ENCODE peak calls at places on chromosomes 1 and 21, in six cellular contexts. One of them, this sample, is unnamed.

GRCh38 chr1:29884740-29885139 is 648.4 kb downstream of the PTPRU start:
- DNase-seq in ovary: no peak
- DNase-seq in CD8-positive, alpha-beta T cell: no peak
- DNase-seq in CD4-positive, alpha-beta memory T cell: no peak
- DNase-seq in uterus: no peak
- DNase-seq in neuronal stem cell: no peak
- DNase-seq in this sample: no peak

GRCh38 chr1:53331446-53332187 is 3.7 kb upstream of the LRP8 start:
- DNase-seq in ovary: peak; percentile 5
- DNase-seq in CD8-positive, alpha-beta T cell: no peak
- DNase-seq in CD4-positive, alpha-beta memory T cell: no peak
- DNase-seq in uterus: no peak
- DNase-seq in neuronal stem cell: no peak
- DNase-seq in this sample: no peak

GRCh38 chr21:39961251-39961650 is 94.0 kb downstream of the PCP4 start:
- DNase-seq in ovary: no peak
- DNase-seq in CD8-positive, alpha-beta T cell: no peak
- DNase-seq in CD4-positive, alpha-beta memory T cell: no peak
- DNase-seq in uterus: no peak
- DNase-seq in neuronal stem cell: no peak
- DNase-seq in this sample: no peak

GRCh38 chr1:111758373-111758772 is 2.7 kb downstream of the DDX20 start:
- DNase-seq in ovary: no peak
- DNase-seq in CD8-positive, alpha-beta T cell: no peak
- DNase-seq in CD4-positive, alpha-beta memory T cell: no peak
- DNase-seq in uterus: no peak
- DNase-seq in neuronal stem cell: no peak
- DNase-seq in this sample: no peak

GRCh38 chr1:42767510-42767924 is 468 bp downstream of the C1orf50 start:
- DNase-seq in ovary: no peak
- DNase-seq in CD8-positive, alpha-beta T cell: no peak
- DNase-seq in CD4-positive, alpha-beta memory T cell: no peak
- DNase-seq in uterus: no peak
- DNase-seq in neuronal stem cell: no peak
- DNase-seq in this sample: no peak

GRCh38 chr1:4086085-4086850 is 186.2 kb upstream of the C1orf174 start:
- DNase-seq in ovary: no peak
- DNase-seq in CD8-positive, alpha-beta T cell: no peak
- DNase-seq in CD4-positive, alpha-beta memory T cell: no peak
- DNase-seq in uterus: no peak
- DNase-seq in neuronal stem cell: no peak
- DNase-seq in this sample: no peak

GRCh38 chr1:206470692-206471414 is 577 bp downstream of the IKBKE start:
- DNase-seq in ovary: no peak
- DNase-seq in CD8-positive, alpha-beta T cell: peak; percentile 48
- DNase-seq in CD4-positive, alpha-beta memory T cell: peak; percentile 32
- DNase-seq in uterus: no peak
- DNase-seq in neuronal stem cell: no peak
- DNase-seq in this sample: peak; percentile 41

GRCh38 chr21:43269981-43270670 is 101.3 kb downstream of the CRYAA start:
- DNase-seq in ovary: no peak
- DNase-seq in CD8-positive, alpha-beta T cell: no peak
- DNase-seq in CD4-positive, alpha-beta memory T cell: no peak
- DNase-seq in uterus: no peak
- DNase-seq in neuronal stem cell: no peak
- DNase-seq in this sample: no peak

GRCh38 chr1:53525595-53525994 is 66.4 kb downstream of the DMRTB1 start:
- DNase-seq in ovary: no peak
- DNase-seq in CD8-positive, alpha-beta T cell: peak; percentile 4
- DNase-seq in CD4-positive, alpha-beta memory T cell: no peak
- DNase-seq in uterus: no peak
- DNase-seq in neuronal stem cell: no peak
- DNase-seq in this sample: no peak

GRCh38 chr1:42723511-42723910 is 16.5 kb downstream of the CLDN19 start:
- DNase-seq in ovary: no peak
- DNase-seq in CD8-positive, alpha-beta T cell: no peak
- DNase-seq in CD4-positive, alpha-beta memory T cell: no peak
- DNase-seq in uterus: no peak
- DNase-seq in neuronal stem cell: no peak
- DNase-seq in this sample: no peak

GRCh38 chr1:94239796-94240195 is 2.4 kb upstream of the ARHGAP29 start:
- DNase-seq in ovary: no peak
- DNase-seq in CD8-positive, alpha-beta T cell: no peak
- DNase-seq in CD4-positive, alpha-beta memory T cell: no peak
- DNase-seq in uterus: no peak
- DNase-seq in neuronal stem cell: no peak
- DNase-seq in this sample: no peak

GRCh38 chr1:103230061-103230460 is 121.7 kb upstream of the COL11A1 start:
- DNase-seq in ovary: no peak
- DNase-seq in CD8-positive, alpha-beta T cell: no peak
- DNase-seq in CD4-positive, alpha-beta memory T cell: no peak
- DNase-seq in uterus: no peak
- DNase-seq in neuronal stem cell: no peak
- DNase-seq in this sample: no peak

GRCh38 chr21:32414579-32415358 is 2.3 kb downstream of the EVA1C start:
- DNase-seq in ovary: peak; percentile 7
- DNase-seq in CD8-positive, alpha-beta T cell: no peak
- DNase-seq in CD4-positive, alpha-beta memory T cell: no peak
- DNase-seq in uterus: no peak
- DNase-seq in neuronal stem cell: no peak
- DNase-seq in this sample: no peak

GRCh38 chr21:41460578-41461527 is 34.8 kb downstream of the MX1 start:
- DNase-seq in ovary: peak; percentile 67
- DNase-seq in CD8-positive, alpha-beta T cell: peak; percentile 56
- DNase-seq in CD4-positive, alpha-beta memory T cell: peak; percentile 42
- DNase-seq in uterus: peak; percentile 65
- DNase-seq in neuronal stem cell: peak; percentile 32
- DNase-seq in this sample: peak; percentile 11

GRCh38 chr1:178371236-178371635 is 125.5 kb downstream of the CLEC20A start:
- DNase-seq in ovary: no peak
- DNase-seq in CD8-positive, alpha-beta T cell: no peak
- DNase-seq in CD4-positive, alpha-beta memory T cell: no peak
- DNase-seq in uterus: no peak
- DNase-seq in neuronal stem cell: peak; percentile 31
- DNase-seq in this sample: no peak

GRCh38 chr1:204102029-204102611 is 29.2 kb downstream of the SOX13 start:
- DNase-seq in ovary: no peak
- DNase-seq in CD8-positive, alpha-beta T cell: no peak
- DNase-seq in CD4-positive, alpha-beta memory T cell: no peak
- DNase-seq in uterus: no peak
- DNase-seq in neuronal stem cell: no peak
- DNase-seq in this sample: no peak

GRCh38 chr1:172717722-172718455 is 59.0 kb downstream of the FASLG start:
- DNase-seq in ovary: no peak
- DNase-seq in CD8-positive, alpha-beta T cell: no peak
- DNase-seq in CD4-positive, alpha-beta memory T cell: no peak
- DNase-seq in uterus: no peak
- DNase-seq in neuronal stem cell: no peak
- DNase-seq in this sample: no peak

GRCh38 chr1:117719004-117719403 is 113.2 kb downstream of the TENT5C start:
- DNase-seq in ovary: no peak
- DNase-seq in CD8-positive, alpha-beta T cell: no peak
- DNase-seq in CD4-positive, alpha-beta memory T cell: peak; percentile 45
- DNase-seq in uterus: no peak
- DNase-seq in neuronal stem cell: no peak
- DNase-seq in this sample: no peak

GRCh38 chr1:234970731-234971476 is 157.7 kb downstream of the TOMM20 start:
- DNase-seq in ovary: peak; percentile 85
- DNase-seq in CD8-positive, alpha-beta T cell: no peak
- DNase-seq in CD4-positive, alpha-beta memory T cell: no peak
- DNase-seq in uterus: peak; percentile 85
- DNase-seq in neuronal stem cell: no peak
- DNase-seq in this sample: no peak

GRCh38 chr1:152050886-152051764 is 14.3 kb upstream of the S100A11 start:
- DNase-seq in ovary: no peak
- DNase-seq in CD8-positive, alpha-beta T cell: no peak
- DNase-seq in CD4-positive, alpha-beta memory T cell: no peak
- DNase-seq in uterus: no peak
- DNase-seq in neuronal stem cell: no peak
- DNase-seq in this sample: no peak

GRCh38 chr1:161427733-161428516 is 60.2 kb upstream of the CFAP126 start:
- DNase-seq in ovary: no peak
- DNase-seq in CD8-positive, alpha-beta T cell: no peak
- DNase-seq in CD4-positive, alpha-beta memory T cell: peak; percentile 20
- DNase-seq in uterus: no peak
- DNase-seq in neuronal stem cell: no peak
- DNase-seq in this sample: no peak

GRCh38 chr21:42248783-42249597 is 30.1 kb downstream of the ABCG1 start:
- DNase-seq in ovary: no peak
- DNase-seq in CD8-positive, alpha-beta T cell: no peak
- DNase-seq in CD4-positive, alpha-beta memory T cell: no peak
- DNase-seq in uterus: no peak
- DNase-seq in neuronal stem cell: no peak
- DNase-seq in this sample: no peak

GRCh38 chr1:199273837-199274379 is 635.1 kb downstream of the PTPRC start:
- DNase-seq in ovary: no peak
- DNase-seq in CD8-positive, alpha-beta T cell: no peak
- DNase-seq in CD4-positive, alpha-beta memory T cell: no peak
- DNase-seq in uterus: no peak
- DNase-seq in neuronal stem cell: no peak
- DNase-seq in this sample: no peak

GRCh38 chr1:159211331-159212136 is 6.9 kb downstream of the ACKR1 start:
- DNase-seq in ovary: no peak
- DNase-seq in CD8-positive, alpha-beta T cell: peak; percentile 42
- DNase-seq in CD4-positive, alpha-beta memory T cell: peak; percentile 19
- DNase-seq in uterus: peak; percentile 35
- DNase-seq in neuronal stem cell: peak; percentile 62
- DNase-seq in this sample: no peak

GRCh38 chr1:226403522-226404034 is 4.3 kb downstream of the PARP1 start:
- DNase-seq in ovary: no peak
- DNase-seq in CD8-positive, alpha-beta T cell: no peak
- DNase-seq in CD4-positive, alpha-beta memory T cell: no peak
- DNase-seq in uterus: no peak
- DNase-seq in neuronal stem cell: no peak
- DNase-seq in this sample: no peak

GRCh38 chr1:6666696-6667095 is 34.9 kb downstream of the DNAJC11 start:
- DNase-seq in ovary: no peak
- DNase-seq in CD8-positive, alpha-beta T cell: no peak
- DNase-seq in CD4-positive, alpha-beta memory T cell: no peak
- DNase-seq in uterus: no peak
- DNase-seq in neuronal stem cell: no peak
- DNase-seq in this sample: no peak

GRCh38 chr1:79055856-79056255 is 49.3 kb upstream of the ADGRL4 start:
- DNase-seq in ovary: no peak
- DNase-seq in CD8-positive, alpha-beta T cell: no peak
- DNase-seq in CD4-positive, alpha-beta memory T cell: no peak
- DNase-seq in uterus: no peak
- DNase-seq in neuronal stem cell: no peak
- DNase-seq in this sample: no peak

GRCh38 chr1:79052829-79053449 is 46.4 kb upstream of the ADGRL4 start:
- DNase-seq in ovary: no peak
- DNase-seq in CD8-positive, alpha-beta T cell: no peak
- DNase-seq in CD4-positive, alpha-beta memory T cell: no peak
- DNase-seq in uterus: no peak
- DNase-seq in neuronal stem cell: no peak
- DNase-seq in this sample: no peak
- H3K4me3 ChIP-seq in ovary: no peak overlapping the region
- H3K4me3 ChIP-seq in CD8-positive, alpha-beta T cell: no peak overlapping the region
- H3K4me3 ChIP-seq in CD4-positive, alpha-beta memory T cell: no peak overlapping the region
- H3K4me3 ChIP-seq in uterus: no peak overlapping the region
- H3K4me3 ChIP-seq in neuronal stem cell: no peak overlapping the region
- H3K4me3 ChIP-seq in this sample: no peak overlapping the region

GRCh38 chr1:109392788-109393580 is 4.7 kb downstream of the SORT1 start:
- DNase-seq in ovary: no peak
- DNase-seq in CD8-positive, alpha-beta T cell: no peak
- DNase-seq in CD4-positive, alpha-beta memory T cell: no peak
- DNase-seq in uterus: peak; percentile 50
- DNase-seq in neuronal stem cell: no peak
- DNase-seq in this sample: no peak

GRCh38 chr1:109393602-109394233 is 4.0 kb downstream of the SORT1 start:
- DNase-seq in ovary: no peak
- DNase-seq in CD8-positive, alpha-beta T cell: no peak
- DNase-seq in CD4-positive, alpha-beta memory T cell: no peak
- DNase-seq in uterus: no peak
- DNase-seq in neuronal stem cell: no peak
- DNase-seq in this sample: no peak

GRCh38 chr1:109396513-109396839 is 1.2 kb downstream of the SORT1 start:
- DNase-seq in ovary: no peak
- DNase-seq in CD8-positive, alpha-beta T cell: no peak
- DNase-seq in CD4-positive, alpha-beta memory T cell: no peak
- DNase-seq in uterus: no peak
- DNase-seq in neuronal stem cell: no peak
- DNase-seq in this sample: no peak

GRCh38 chr1:109395602-109396512 is 1.9 kb downstream of the SORT1 start:
- DNase-seq in ovary: no peak
- DNase-seq in CD8-positive, alpha-beta T cell: no peak
- DNase-seq in CD4-positive, alpha-beta memory T cell: no peak
- DNase-seq in uterus: no peak
- DNase-seq in neuronal stem cell: no peak
- DNase-seq in this sample: no peak

GRCh38 chr1:109394591-109395281 is 3.0 kb downstream of the SORT1 start:
- DNase-seq in ovary: no peak
- DNase-seq in CD8-positive, alpha-beta T cell: no peak
- DNase-seq in CD4-positive, alpha-beta memory T cell: no peak
- DNase-seq in uterus: no peak
- DNase-seq in neuronal stem cell: no peak
- DNase-seq in this sample: no peak
- H3K4me1 ChIP-seq in ovary: peaks cover 4% of the 10 kb centered on the region
- H3K4me1 ChIP-seq in CD8-positive, alpha-beta T cell: peaks cover 9% of the 10 kb centered on the region
- H3K4me1 ChIP-seq in CD4-positive, alpha-beta memory T cell: peaks cover 14% of the 10 kb centered on the region
- H3K4me1 ChIP-seq in uterus: peaks cover 5% of the 10 kb centered on the region
- H3K4me1 ChIP-seq in neuronal stem cell: peaks cover 35% of the 10 kb centered on the region
- H3K4me1 ChIP-seq in this sample: peaks cover 1% of the 10 kb centered on the region

GRCh38 chr1:156708245-156708661 is 2.9 kb upstream of the CRABP2 start:
- DNase-seq in ovary: no peak
- DNase-seq in CD8-positive, alpha-beta T cell: no peak
- DNase-seq in CD4-positive, alpha-beta memory T cell: no peak
- DNase-seq in uterus: no peak
- DNase-seq in neuronal stem cell: no peak
- DNase-seq in this sample: no peak
- H3K4me3 ChIP-seq in ovary: no peak overlapping the region
- H3K4me3 ChIP-seq in CD8-positive, alpha-beta T cell: no peak overlapping the region
- H3K4me3 ChIP-seq in CD4-positive, alpha-beta memory T cell: no peak overlapping the region
- H3K4me3 ChIP-seq in uterus: no peak overlapping the region
- H3K4me3 ChIP-seq in neuronal stem cell: no peak overlapping the region
- H3K4me3 ChIP-seq in this sample: no peak overlapping the region

GRCh38 chr1:109897244-109897955 is 13.2 kb upstream of the CSF1 start:
- DNase-seq in ovary: no peak
- DNase-seq in CD8-positive, alpha-beta T cell: no peak
- DNase-seq in CD4-positive, alpha-beta memory T cell: no peak
- DNase-seq in uterus: no peak
- DNase-seq in neuronal stem cell: no peak
- DNase-seq in this sample: no peak
- H3K4me1 ChIP-seq in ovary: no peaks in the 10 kb centered on the region
- H3K4me1 ChIP-seq in CD8-positive, alpha-beta T cell: no peaks in the 10 kb centered on the region
- H3K4me1 ChIP-seq in CD4-positive, alpha-beta memory T cell: peaks cover 16% of the 10 kb centered on the region
- H3K4me1 ChIP-seq in uterus: no peaks in the 10 kb centered on the region
- H3K4me1 ChIP-seq in neuronal stem cell: peaks cover 19% of the 10 kb centered on the region
- H3K4me1 ChIP-seq in this sample: no peaks in the 10 kb centered on the region

This sample was measured in iPS DF 6.9.